ENCODE peak calls at places on chromosomes 12 and 14, in seven cellular contexts. I is HFF-Myc, V is PC-3, R is A673, X is upper lobe of right lung, B is dorsolateral prefrontal cortex, H is tibial artery. Q is an unnamed sample.

GRCh38 chr14:105894125-105894977 is 368.0 kb downstream of the TMEM121 start:
- DNase-seq in I (no peak), V (no peak), R (no peak), X (peak), B (no peak), H (peak), Q (no peak)

GRCh38 chr14:97802974-97803373 is 1005.8 kb downstream of the VRK1 start:
- DNase-seq in I (no peak), V (peak), R (no peak), X (no peak), B (no peak), H (no peak), Q (no peak)

GRCh38 chr14:93533864-93534263 is 103.1 kb downstream of the UNC79 start:
- DNase-seq in I (no peak), V (no peak), R (no peak), X (no peak), B (no peak), H (no peak), Q (no peak)

GRCh38 chr12:48977290-48978281 is 536 bp upstream of the WNT1 start:
- DNase-seq in I (no peak), V (peak), R (peak), X (peak), B (no peak), H (no peak), Q (peak)

GRCh38 chr12:49874142-49874897 is 29.4 kb downstream of the FAIM2 start:
- DNase-seq in I (no peak), V (no peak), R (no peak), X (peak), B (peak), H (no peak), Q (no peak)

GRCh38 chr14:92728781-92729364 is 19.6 kb downstream of the LGMN start:
- DNase-seq in I (peak), V (peak), R (peak), X (no peak), B (no peak), H (no peak), Q (no peak)

GRCh38 chr12:120592121-120593049 is 11.2 kb upstream of the POP5 start:
- DNase-seq in I (no peak), V (no peak), R (no peak), X (peak), B (peak), H (no peak), Q (no peak)

GRCh38 chr12:57208946-57209282 is 7.7 kb upstream of the NXPH4 start:
- DNase-seq in I (no peak), V (no peak), R (no peak), X (no peak), B (peak), H (peak), Q (no peak)

GRCh38 chr12:46265102-46265501 is 3.7 kb downstream of the SLC38A1 start:
- DNase-seq in I (no peak), V (no peak), R (no peak), X (no peak), B (no peak), H (no peak), Q (no peak)

GRCh38 chr14:91754819-91755218 is 22.9 kb upstream of the CATSPERB start:
- DNase-seq in I (no peak), V (no peak), R (peak), X (no peak), B (no peak), H (no peak), Q (no peak)

GRCh38 chr12:57521475-57522018 is 1.1 kb upstream of the MBD6 start:
- DNase-seq in I (no peak), V (no peak), R (no peak), X (peak), B (peak), H (peak), Q (peak)

GRCh38 chr12:123075092-123075491 is 75.8 kb downstream of the PITPNM2 start:
- DNase-seq in I (no peak), V (no peak), R (no peak), X (no peak), B (no peak), H (no peak), Q (no peak)

GRCh38 chr12:78096909-78097597 is 266.4 kb downstream of the NAV3 start:
- DNase-seq in I (peak), V (no peak), R (peak), X (no peak), B (peak), H (no peak), Q (no peak)

GRCh38 chr14:58944957-58945356 is 243.5 kb upstream of the DAAM1 start:
- DNase-seq in I (no peak), V (no peak), R (no peak), X (no peak), B (no peak), H (no peak), Q (no peak)

GRCh38 chr14:80300351-80300750 is 89.0 kb upstream of the DIO2 start:
- DNase-seq in I (no peak), V (no peak), R (no peak), X (no peak), B (no peak), H (no peak), Q (no peak)

GRCh38 chr12:99521664-99522063 is 125.9 kb upstream of the GARIN6 start:
- DNase-seq in I (no peak), V (no peak), R (no peak), X (no peak), B (no peak), H (no peak), Q (no peak)

GRCh38 chr14:63435838-63436237 is 107.3 kb downstream of the PPP2R5E start:
- DNase-seq in I (peak), V (peak), R (no peak), X (peak), B (peak), H (peak), Q (no peak)

GRCh38 chr14:78997811-78998210 is 827.6 kb downstream of the NRXN3 start:
- DNase-seq in I (no peak), V (no peak), R (peak), X (no peak), B (peak), H (no peak), Q (no peak)

GRCh38 chr14:59483360-59483759 is 848 bp downstream of the L3HYPDH start:
- DNase-seq in I (no peak), V (peak), R (peak), X (no peak), B (no peak), H (peak), Q (peak)

GRCh38 chr14:95535226-95536021 is 574 bp downstream of the GLRX5 start:
- DNase-seq in I (no peak), V (no peak), R (no peak), X (peak), B (no peak), H (no peak), Q (no peak)

GRCh38 chr12:130583800-130584199 is 132.3 kb downstream of the RIMBP2 start:
- DNase-seq in I (no peak), V (no peak), R (no peak), X (no peak), B (no peak), H (no peak), Q (no peak)
- TF ChIP-seq CTCF in I (no peak), V (no peak), R (no peak), X (no peak), B (no peak), H (no peak), Q (no peak)

DNA sequence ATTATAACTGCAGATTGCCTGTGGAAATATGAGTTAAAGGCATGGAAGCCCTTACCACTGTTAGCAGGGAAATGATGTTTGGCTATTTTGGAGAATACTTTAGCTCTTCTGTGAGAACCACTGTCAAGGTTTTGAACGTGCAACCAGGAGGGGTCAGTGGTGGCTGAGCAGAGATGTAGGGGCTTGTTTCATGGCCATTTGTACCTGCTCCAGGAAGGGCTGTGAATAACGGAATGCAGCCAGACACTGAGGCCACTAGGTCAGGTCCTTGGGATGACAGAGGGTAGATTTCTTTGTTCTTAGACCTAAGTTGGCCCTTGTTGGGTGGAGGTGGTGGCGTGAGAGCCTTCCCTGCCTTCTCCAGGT is 8.3 kb downstream of the TRAF3 start:
- DNase-seq in I (no peak), V (no peak), R (no peak), X (no peak), B (no peak), H (no peak), Q (no peak)
- TF ChIP-seq CTCF in I (no peak), V (no peak), R (no peak), X (no peak), B (no peak), H (no peak), Q (no peak)

GRCh38 chr12:110906985-110907384 is 13.4 kb downstream of the MYL2 start:
- DNase-seq in I (no peak), V (no peak), R (no peak), X (no peak), B (no peak), H (no peak), Q (no peak)

GRCh38 chr12:110907583-110907982 is 12.8 kb downstream of the MYL2 start:
- DNase-seq in I (no peak), V (no peak), R (no peak), X (no peak), B (no peak), H (no peak), Q (no peak)

GRCh38 chr12:110906516-110906915 is 13.9 kb downstream of the MYL2 start:
- DNase-seq in I (no peak), V (no peak), R (no peak), X (no peak), B (no peak), H (no peak), Q (no peak)

GRCh38 chr12:110908377-110909136 is 11.8 kb downstream of the MYL2 start:
- DNase-seq in I (no peak), V (no peak), R (no peak), X (no peak), B (no peak), H (no peak), Q (no peak)

DNA sequence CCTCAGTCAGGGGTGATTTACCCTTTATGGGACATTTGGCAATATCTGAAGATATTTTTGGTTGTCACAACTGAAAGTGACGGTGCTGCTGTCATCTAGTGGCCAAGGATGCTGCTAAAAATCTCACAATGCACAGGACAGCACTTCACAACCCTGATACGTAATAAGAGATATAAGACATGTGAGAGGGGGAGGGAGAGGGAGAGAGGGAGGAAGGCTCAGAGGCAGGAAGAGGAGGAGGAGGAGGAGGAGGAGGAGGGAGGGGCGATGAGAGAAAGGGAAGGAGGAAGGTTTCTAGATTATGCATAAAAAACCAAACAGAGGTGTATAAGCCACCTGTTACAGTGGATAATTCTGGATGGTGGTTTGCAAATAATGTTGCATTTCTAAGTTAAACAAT is 14.3 kb downstream of the MYL2 start:
- DNase-seq in I (no peak), V (peak), R (peak), X (no peak), B (no peak), H (no peak), Q (no peak)
- TF ChIP-seq CTCF in I (no peak), V (peak), R (peak), X (no peak), B (no peak), H (no peak), Q (no peak)

GRCh38 chr12:645563-646071 is 17.6 kb downstream of the NINJ2 start:
- DNase-seq in I (no peak), V (peak), R (no peak), X (no peak), B (peak), H (peak), Q (no peak)

GRCh38 chr12:644818-645552 is 18.3 kb downstream of the NINJ2 start:
- DNase-seq in I (no peak), V (no peak), R (no peak), X (no peak), B (no peak), H (peak), Q (no peak)

GRCh38 chr12:642633-643477 is 20.4 kb downstream of the NINJ2 start:
- DNase-seq in I (no peak), V (no peak), R (peak), X (peak), B (peak), H (peak), Q (peak)

GRCh38 chr12:644293-644639 is 19.0 kb downstream of the NINJ2 start:
- DNase-seq in I (no peak), V (no peak), R (no peak), X (no peak), B (no peak), H (peak), Q (no peak)

GRCh38 chr12:643478-644292 is 19.6 kb downstream of the NINJ2 start:
- DNase-seq in I (no peak), V (no peak), R (no peak), X (peak), B (no peak), H (peak), Q (no peak)
- TF ChIP-seq CTCF in I (no peak), V (no peak), R (no peak), X (no peak), B (no peak), H (no peak), Q (no peak)

GRCh38 chr14:74400328-74400727 is 25.7 kb downstream of the SYNDIG1L start:
- DNase-seq in I (no peak), V (no peak), R (peak), X (no peak), B (no peak), H (peak), Q (no peak)
- TF ChIP-seq CTCF in I (no peak), V (no peak), R (no peak), X (no peak), B (no peak), H (no peak), Q (no peak)

DNA sequence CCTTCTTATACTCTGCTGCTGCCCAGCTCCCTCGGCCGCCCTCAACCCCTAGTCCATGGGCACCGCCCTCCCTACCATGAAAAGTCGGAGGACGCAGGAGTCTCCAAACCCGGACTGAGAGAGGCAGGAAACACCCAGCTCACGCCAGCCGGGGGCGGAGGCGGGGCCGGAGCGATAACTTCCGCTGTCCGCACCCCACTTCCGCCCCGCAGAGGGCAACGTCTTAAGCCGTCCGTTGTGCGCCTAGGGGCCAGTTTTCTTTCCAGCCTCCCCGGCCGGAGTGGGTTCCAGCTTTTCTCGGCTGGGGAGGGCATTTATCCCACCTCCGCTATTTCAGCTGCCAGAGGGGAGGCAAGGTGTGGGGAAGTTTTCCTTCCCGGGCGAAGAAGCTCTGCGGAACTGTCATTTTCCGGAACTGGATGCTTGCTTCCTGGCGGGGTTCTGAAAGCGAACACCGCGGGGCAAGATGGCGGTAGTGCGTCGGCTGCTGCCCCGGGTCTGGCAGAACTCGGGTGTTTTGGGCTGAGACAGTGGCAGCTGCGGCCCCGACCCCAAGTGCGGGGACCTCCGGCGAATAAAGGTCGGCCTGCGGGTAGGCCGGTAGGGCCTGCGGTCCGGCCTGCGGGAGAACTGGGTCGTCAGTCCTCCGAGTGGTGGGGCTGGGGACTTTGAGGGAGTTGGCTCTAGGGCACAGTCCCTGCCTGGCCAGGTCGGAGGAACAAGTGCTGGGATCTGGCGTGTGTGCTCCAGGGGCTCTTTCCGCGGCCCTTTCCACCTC is at the start of the genes KCTD10 and UBE3B:
- DNase-seq in I (peak), V (peak), R (peak), X (peak), B (peak), H (peak), Q (peak)
- TF ChIP-seq CTCF in I (no peak), V (no peak), R (no peak), X (no peak), B (peak), H (no peak), Q (no peak)

DNA sequence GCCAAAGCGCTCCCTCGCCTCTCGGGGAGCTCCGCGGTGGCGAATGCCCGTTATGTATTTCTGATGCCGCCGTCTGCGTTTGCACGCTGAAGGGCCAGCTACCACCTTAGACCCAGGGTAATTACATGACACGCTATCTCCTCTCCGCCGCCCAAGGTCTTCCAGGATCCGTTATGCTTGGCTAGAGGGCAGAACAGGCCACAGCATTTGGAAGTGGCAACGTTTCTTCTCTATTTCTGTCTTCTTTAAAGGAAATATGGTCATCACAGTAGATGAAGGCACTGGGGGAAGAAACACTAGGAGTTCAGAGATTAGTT is 854 bp upstream of the MDGA2 start:
- DNase-seq in I (no peak), V (no peak), R (no peak), X (no peak), B (no peak), H (no peak), Q (no peak)
- TF ChIP-seq CTCF in I (no peak), V (no peak), R (no peak), X (no peak), B (no peak), H (no peak), Q (no peak)

DNA sequence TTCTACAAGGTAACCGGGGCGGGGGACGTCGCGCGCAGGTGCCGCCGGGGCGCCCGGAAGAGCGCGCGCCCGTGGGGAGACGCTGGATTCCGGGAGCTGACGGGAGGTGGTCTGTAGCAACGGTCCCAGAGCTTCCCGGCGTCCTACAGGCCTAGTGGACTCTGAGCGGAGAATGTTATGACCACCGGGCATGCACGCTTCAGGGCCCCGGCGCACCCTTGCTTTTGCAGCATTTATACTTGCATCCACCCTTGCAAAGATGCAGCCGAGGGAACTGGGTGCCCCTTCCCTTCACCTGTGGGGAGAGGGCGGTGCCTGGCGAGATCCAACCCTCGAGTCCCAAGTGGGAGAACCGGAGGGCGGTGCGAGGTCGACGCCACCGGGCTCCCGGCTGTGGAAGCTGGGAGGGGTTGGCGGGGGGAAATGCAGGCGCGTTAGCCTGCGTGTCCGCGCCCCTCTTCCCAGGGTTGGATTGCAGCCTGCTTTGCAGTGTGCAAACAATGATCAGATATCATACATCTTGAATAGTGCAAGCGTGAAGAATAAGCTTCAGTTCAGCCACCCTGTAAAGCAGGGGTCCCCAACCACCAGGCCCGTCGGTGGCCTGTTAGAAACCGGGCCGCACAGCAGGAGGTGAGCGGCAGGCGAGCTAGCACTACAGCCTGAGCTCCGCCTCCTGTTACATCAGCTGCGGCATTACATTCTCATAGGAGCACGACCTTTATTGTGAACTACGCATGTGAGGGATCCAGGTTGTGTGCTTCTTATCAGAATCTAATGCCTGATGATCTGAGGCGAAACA is 576 bp downstream of the ERP29 start:
- DNase-seq in I (peak), V (peak), R (peak), X (peak), B (peak), H (peak), Q (peak)
- TF ChIP-seq CTCF in I (no peak), V (no peak), R (peak), X (no peak), B (no peak), H (no peak), Q (no peak)

GRCh38 chr14:52961060-52961639 is 10.3 kb upstream of the FERMT2 start:
- DNase-seq in I (peak), V (peak), R (peak), X (peak), B (no peak), H (peak), Q (peak)
- TF ChIP-seq CTCF in I (peak), V (peak), R (peak), X (peak), B (peak), H (peak), Q (peak)